ENCODE peak calls at places on chromosomes 1 and 21, in five cellular contexts. Z is left kidney; L is nephron progenitor cell; B is nucleus accumbens; J is CD8-positive, alpha-beta memory T cell. C is an unnamed sample.

GRCh38 chr1:110005971-110006370 is 21.4 kb downstream of the AHCYL1 start:
- DNase-seq in Z (no peak), L (no peak), B (no peak), J (no peak), C (no peak)

GRCh38 chr1:6373961-6374720 is 19.4 kb downstream of the ACOT7 start:
- DNase-seq in Z (peak; percentile 36), L (no peak), B (no peak), J (no peak), C (no peak)

GRCh38 chr1:6546326-6546725 is 8.0 kb downstream of the NOL9 start:
- DNase-seq in Z (no peak), L (no peak), B (no peak), J (no peak), C (no peak)

GRCh38 chr1:38829368-38829767 is 30.2 kb downstream of the RRAGC start:
- DNase-seq in Z (no peak), L (no peak), B (no peak), J (no peak), C (no peak)

GRCh38 chr21:17414766-17415165 is 98.1 kb upstream of the CXADR start:
- DNase-seq in Z (no peak), L (no peak), B (no peak), J (no peak), C (no peak)

GRCh38 chr1:200337831-200338230 is 72.0 kb downstream of the ZNF281 start:
- DNase-seq in Z (no peak), L (no peak), B (no peak), J (no peak), C (no peak)

GRCh38 chr1:2412773-2413494 is 570 bp upstream of the PEX10 start:
- DNase-seq in Z (peak; percentile 50), L (peak; percentile 29), B (no peak), J (no peak), C (peak; percentile 44)

GRCh38 chr1:240635466-240636256 is 23.7 kb upstream of the GREM2 start:
- DNase-seq in Z (no peak), L (no peak), B (no peak), J (no peak), C (no peak)

GRCh38 chr21:43193651-43194302 is 25.0 kb downstream of the CRYAA start:
- DNase-seq in Z (peak; percentile 48), L (no peak), B (no peak), J (no peak), C (no peak)

GRCh38 chr1:155890251-155890650 is 20.9 kb downstream of the RIT1 start:
- DNase-seq in Z (no peak), L (no peak), B (no peak), J (no peak), C (no peak)

GRCh38 chr1:223738465-223739365 is 26.4 kb downstream of the CAPN2 start:
- DNase-seq in Z (peak; percentile 86), L (no peak), B (no peak), J (no peak), C (no peak)

C was measured in activated B cell treated with CpG ODN at 0.5 μM for 24 hours.